ENCODE peak calls at places on chromosomes 6 and 20, in ten cellular contexts. P, O, M, L, N, J, A, B, C and S are unnamed samples. For H3K9me3, the result is how much of the 10 kb centered on the place peaks cover.

GRCh38 chr6:80134065-80134464 is 27.6 kb downstream of the BCKDHB start:
- DNase-seq in P (no peak), J (no peak), B (no peak), L (no peak), A (no peak), C (no peak), O (no peak), N (no peak), M (no peak), S (no peak)

GRCh38 chr6:36432151-36432633 is 10.5 kb downstream of the PXT1 start:
- DNase-seq in M (no peak), B (no peak), P (no peak), C (no peak), A (no peak), N (no peak), J (peak), O (no peak), L (no peak), S (no peak)

GRCh38 chr20:32522775-32523612 is 62.1 kb downstream of the NOL4L start:
- DNase-seq in C (peak), A (no peak), J (peak), B (no peak), O (no peak), L (no peak), M (no peak), N (no peak), P (no peak), S (no peak)

GRCh38 chr20:53099851-53100250 is 127.7 kb downstream of the TSHZ2 start:
- DNase-seq in N (no peak), B (no peak), J (no peak), L (no peak), C (no peak), P (no peak), A (no peak), M (no peak), O (no peak), S (no peak)

GRCh38 chr20:49400410-49400809 is 82.1 kb downstream of the KCNB1 start:
- DNase-seq in C (no peak), N (no peak), L (peak), A (peak), B (no peak), P (no peak), O (no peak), J (peak), M (no peak), S (no peak)

GRCh38 chr6:37160922-37161778 is 8.8 kb upstream of the PIM1 start:
- DNase-seq in L (no peak), O (no peak), M (no peak), B (peak), C (no peak), A (no peak), P (no peak), J (peak), N (no peak), S (no peak)

GRCh38 chr20:12159266-12159665 is 241.6 kb downstream of the BTBD3 start:
- DNase-seq in C (no peak), A (no peak), N (no peak), J (peak), L (no peak), M (no peak), O (no peak), P (no peak), B (no peak), S (no peak)

GRCh38 chr6:123829302-123829953 is 25.8 kb downstream of the NKAIN2 start:
- DNase-seq in J (peak), O (no peak), A (no peak), C (no peak), L (no peak), P (no peak), B (peak), N (no peak), M (no peak), S (no peak)

GRCh38 chr6:51542466-51542865 is 544.9 kb downstream of the PKHD1 start:
- DNase-seq in N (no peak), B (no peak), M (no peak), O (no peak), L (no peak), A (no peak), J (no peak), C (no peak), P (no peak), S (no peak)

GRCh38 chr20:43379239-43379917 is 78.3 kb upstream of the SRSF6 start:
- DNase-seq in N (no peak), P (no peak), J (peak), C (no peak), B (peak), M (no peak), A (no peak), L (no peak), O (no peak), S (no peak)

GRCh38 chr6:154937306-154938244 is 57.5 kb upstream of the TIAM2 start:
- DNase-seq in O (no peak), L (no peak), A (no peak), J (peak), M (peak), N (no peak), B (peak), P (no peak), C (no peak), S (no peak)

GRCh38 chr20:62776692-62777527 is 19.4 kb upstream of the MRGBP start:
- DNase-seq in B (no peak), L (no peak), P (no peak), O (peak), J (peak), N (peak), C (no peak), A (no peak), M (peak), S (peak)

GRCh38 chr20:47489448-47489872 is 12.2 kb upstream of the NCOA3 start:
- DNase-seq in O (peak), L (peak), B (no peak), M (no peak), A (no peak), P (peak), C (peak), J (no peak), N (no peak), S (peak)

GRCh38 chr6:147903931-147904330 is 395.4 kb downstream of the SAMD5 start:
- DNase-seq in J (no peak), B (no peak), P (no peak), O (no peak), A (no peak), M (no peak), L (no peak), C (no peak), N (no peak), S (no peak)

GRCh38 chr6:135181333-135182119 is 418 bp downstream of the MYB start:
- DNase-seq in B (peak), L (peak), A (no peak), N (no peak), O (peak), P (no peak), C (no peak), M (peak), J (no peak), S (no peak)

GRCh38 chr6:69164564-69165252 is 529.6 kb downstream of the ADGRB3 start:
- DNase-seq in L (no peak), M (peak), C (no peak), B (peak), J (no peak), O (no peak), P (no peak), A (no peak), N (no peak), S (no peak)

GRCh38 chr6:692356-692851 is 535 bp downstream of the EXOC2 start:
- DNase-seq in M (peak), B (no peak), L (peak), N (peak), P (no peak), J (peak), C (peak), A (peak), O (peak), S (peak)

GRCh38 chr6:63347599-63347998 is 27.8 kb upstream of the LGSN start:
- DNase-seq in P (no peak), M (no peak), N (no peak), B (peak), C (no peak), J (peak), O (no peak), A (no peak), L (no peak), S (no peak)

GRCh38 chr6:127178746-127179145 is 60.3 kb downstream of the RSPO3 start:
- DNase-seq in C (no peak), A (no peak), B (no peak), M (no peak), O (no peak), N (no peak), L (no peak), P (no peak), J (no peak), S (no peak)

GRCh38 chr20:50585678-50586077 is 75.5 kb downstream of the PTPN1 start:
- DNase-seq in O (no peak), N (no peak), B (no peak), A (no peak), L (no peak), J (no peak), M (no peak), C (peak), P (no peak), S (no peak)

GRCh38 chr6:111555041-111555440 is 50.6 kb downstream of the TRAF3IP2 start:
- DNase-seq in A (no peak), M (no peak), C (no peak), L (no peak), N (no peak), P (no peak), J (peak), O (no peak), B (peak), S (no peak)

GRCh38 chr6:30129818-30130679 is 5.9 kb upstream of the TRIM40 start:
- DNase-seq in M (no peak), N (no peak), C (no peak), J (no peak), P (no peak), O (no peak), L (no peak), B (no peak), A (no peak), S (no peak)

GRCh38 chr6:16146527-16146955 is 17.7 kb downstream of the MYLIP start:
- DNase-seq in C (no peak), O (no peak), M (no peak), P (no peak), L (peak), A (no peak), N (peak), B (peak), J (no peak), S (no peak)

GRCh38 chr6:82951935-82952334 is 113.7 kb downstream of the UBE3D start:
- DNase-seq in M (no peak), O (no peak), C (no peak), B (no peak), L (no peak), J (no peak), P (no peak), A (no peak), N (no peak), S (no peak)

GRCh38 chr20:48823476-48823875 is 4.3 kb downstream of the PREX1 start:
- DNase-seq in A (no peak), J (no peak), N (no peak), L (no peak), M (no peak), B (no peak), O (no peak), C (no peak), P (no peak), S (no peak)

GRCh38 chr6:122712864-122713612 is 66.5 kb upstream of the FABP7 start:
- DNase-seq in L (no peak), B (no peak), M (no peak), A (no peak), C (no peak), N (no peak), O (no peak), P (no peak), J (peak), S (no peak)

GRCh38 chr6:34930221-34930620 is 41.2 kb downstream of the ANKS1A start:
- DNase-seq in J (no peak), L (no peak), P (no peak), N (no peak), O (no peak), B (no peak), C (no peak), M (no peak), A (peak), S (no peak)

GRCh38 chr6:89323461-89324098 is 8.5 kb upstream of the GABRR2 start:
- DNase-seq in N (no peak), L (no peak), A (no peak), C (no peak), J (peak), O (no peak), P (no peak), B (peak), M (no peak), S (no peak)

GRCh38 chr6:158774734-158775449 is 44.3 kb downstream of the EZR start:
- DNase-seq in M (no peak), L (no peak), J (no peak), O (no peak), B (no peak), P (no peak), C (no peak), A (no peak), N (no peak), S (no peak)

GRCh38 chr6:158776737-158777136 is 42.4 kb downstream of the EZR start:
- DNase-seq in J (no peak), B (no peak), O (no peak), A (no peak), M (no peak), N (no peak), C (no peak), L (no peak), P (no peak), S (no peak)

GRCh38 chr6:158777510-158777909 is 41.7 kb downstream of the EZR start:
- DNase-seq in O (no peak), C (no peak), P (no peak), B (no peak), J (no peak), M (no peak), L (no peak), N (no peak), A (no peak), S (no peak)

GRCh38 chr6:158773581-158774449 is 45.4 kb downstream of the EZR start:
- DNase-seq in J (no peak), A (no peak), C (no peak), M (no peak), P (no peak), L (no peak), O (no peak), B (no peak), N (no peak), S (no peak)

DNA sequence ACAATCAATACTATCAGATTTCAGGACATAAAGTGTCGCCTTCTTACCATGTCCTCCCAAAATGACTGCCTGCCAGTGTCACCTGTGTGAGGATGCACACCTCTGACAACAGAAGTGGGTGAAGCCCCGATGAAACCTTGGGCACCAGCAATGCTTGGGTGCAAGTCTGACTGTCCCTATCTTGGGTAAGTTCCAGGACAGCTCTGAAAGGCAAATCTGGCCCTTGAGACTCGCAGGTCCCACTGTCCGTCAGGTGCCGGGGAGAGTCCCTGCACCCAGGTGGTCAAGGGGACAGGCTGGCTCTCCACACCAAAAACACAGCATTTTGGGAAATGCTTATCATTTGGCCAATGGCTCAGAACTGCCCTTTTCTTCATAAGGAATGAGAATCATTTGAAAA is 43.3 kb downstream of the EZR start:
- DNase-seq in P (no peak), M (no peak), O (no peak), C (no peak), B (no peak), L (no peak), N (no peak), J (no peak), A (no peak), S (no peak)
- H3K27ac ChIP-seq in P (no peak), M (no peak), O (no peak), C (no peak), B (no peak), L (no peak), N (no peak), J (no peak), A (no peak), S (no peak)

GRCh38 chr20:36399147-36399968 is 93.2 kb downstream of the DLGAP4 start:
- DNase-seq in O (peak), M (peak), P (peak), J (peak), C (no peak), N (peak), A (no peak), L (no peak), B (peak), S (peak)
- TF ChIP-seq CTCF in O (peak), M (peak), P (peak), J (peak), C (peak), N (no peak), A (no peak), L (peak), B (peak), S (no peak)

GRCh38 chr20:25085756-25086495 is 4.0 kb upstream of the VSX1 start:
- DNase-seq in L (no peak), M (peak), J (no peak), C (no peak), O (no peak), N (no peak), A (no peak), B (no peak), P (no peak), S (no peak)

GRCh38 chr20:25082498-25082873 is 545 bp upstream of the VSX1 start:
- DNase-seq in N (no peak), A (no peak), P (no peak), L (peak), C (no peak), J (no peak), M (peak), B (no peak), O (no peak), S (no peak)

GRCh38 chr20:25083141-25083772 is 1.3 kb upstream of the VSX1 start:
- DNase-seq in C (no peak), O (no peak), A (no peak), N (no peak), M (peak), J (no peak), P (no peak), B (no peak), L (peak), S (no peak)

GRCh38 chr20:25083773-25084615 is 2.1 kb upstream of the VSX1 start:
- DNase-seq in C (no peak), M (peak), O (no peak), L (peak), A (no peak), P (no peak), B (no peak), N (peak), J (no peak), S (peak)

DNA sequence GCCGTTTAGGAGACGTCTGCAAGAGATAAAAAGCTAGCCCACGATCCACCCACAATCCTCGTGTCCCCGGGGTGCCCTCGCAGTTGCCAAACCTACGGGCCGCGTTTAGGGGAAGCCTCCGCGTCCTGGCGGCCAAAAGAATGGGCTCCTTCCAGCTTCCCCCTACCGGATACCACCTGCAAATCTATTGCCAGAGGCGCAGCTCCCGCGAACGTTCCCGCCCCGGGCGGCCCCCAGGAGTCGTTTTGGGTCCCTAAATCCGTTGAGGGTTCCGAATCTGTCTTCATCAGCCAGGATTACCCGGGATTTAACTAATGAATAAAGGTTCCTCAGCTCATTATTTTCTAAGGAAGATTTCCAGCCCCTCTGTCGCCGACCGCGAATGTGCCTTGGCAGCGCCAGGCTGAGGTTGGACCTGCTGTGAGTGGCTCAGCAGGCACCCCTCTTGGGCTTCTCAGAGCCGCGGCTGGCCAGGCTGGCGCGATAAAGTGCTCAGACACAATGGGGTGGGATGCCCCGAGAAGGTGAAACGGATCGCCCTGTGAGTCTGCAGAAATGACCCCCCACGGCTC is 2.8 kb upstream of the VSX1 start:
- DNase-seq in B (no peak), A (no peak), M (peak), J (no peak), C (no peak), L (peak), N (no peak), P (no peak), O (no peak), S (no peak)
- H3K9me3 ChIP-seq in B (under half), A (under half), M (under half), J (under half), C (under half), L (under half), N (under half), P (under half), O (under half), S (under half)

GRCh38 chr6:28893172-28893799 is 30.5 kb downstream of the TRIM27 start:
- DNase-seq in M (no peak), B (no peak), C (no peak), A (no peak), N (no peak), O (no peak), P (no peak), L (no peak), J (no peak), S (no peak)
- H3K27ac ChIP-seq in M (no peak), B (no peak), C (no peak), A (no peak), N (no peak), O (no peak), P (no peak), L (no peak), J (no peak), S (no peak)

DNA sequence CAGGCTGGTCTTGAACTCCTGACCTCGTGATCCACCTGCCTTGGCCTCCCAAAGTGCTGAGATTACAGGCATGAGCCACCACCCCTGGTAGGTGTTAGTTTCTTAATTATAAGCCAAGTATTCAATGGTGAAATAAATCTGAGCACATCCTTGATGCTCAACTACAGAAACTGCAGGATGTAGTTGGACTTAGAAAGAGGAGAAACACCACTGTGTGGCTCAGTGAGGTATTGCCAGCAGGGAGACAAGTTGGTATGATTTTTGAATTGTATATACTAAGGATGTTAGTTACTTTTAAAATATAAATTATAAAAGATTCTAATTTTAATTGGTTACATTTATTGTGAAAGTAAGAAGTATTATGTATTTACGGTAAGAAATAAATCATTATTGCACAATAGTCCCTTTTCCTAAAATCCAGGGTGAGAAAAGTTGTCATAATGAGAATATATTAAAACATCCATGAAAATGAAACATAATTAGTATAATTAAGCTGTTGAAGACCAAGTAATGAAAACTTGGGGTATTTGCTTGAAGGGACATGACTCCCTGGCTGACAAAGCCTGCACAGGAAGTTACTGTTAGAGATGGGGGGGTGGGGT is 17.6 kb downstream of the SLC18B1 start:
- DNase-seq in C (no peak), B (peak), A (no peak), L (no peak), M (no peak), N (no peak), J (peak), O (peak), P (no peak), S (no peak)
- TF ChIP-seq CTCF in C (peak), B (peak), A (no peak), L (no peak), M (peak), N (no peak), J (peak), O (peak), P (peak), S (peak)